ENCODE peak calls at places on chromosomes 6 and 20, in five cellular contexts. One of them, this sample, is unnamed.

GRCh38 chr6:37059344-37060194 is 54.1 kb downstream of the FGD2 start:
- DNase-seq in transverse colon: peak; percentile 75
- DNase-seq in GM13977: no peak
- DNase-seq in GM13976: no peak
- DNase-seq in foreskin fibroblast: peak; percentile 94
- DNase-seq in this sample: no peak

GRCh38 chr6:18613511-18613910 is 226.4 kb downstream of the RNF144B start:
- DNase-seq in transverse colon: no peak
- DNase-seq in GM13977: no peak
- DNase-seq in GM13976: no peak
- DNase-seq in foreskin fibroblast: no peak
- DNase-seq in this sample: no peak

GRCh38 chr20:32980131-32980941 is 23.9 kb downstream of the SUN5 start:
- DNase-seq in transverse colon: no peak
- DNase-seq in GM13977: no peak
- DNase-seq in GM13976: no peak
- DNase-seq in foreskin fibroblast: no peak
- DNase-seq in this sample: no peak

GRCh38 chr6:39861663-39862062 is 69.5 kb downstream of the DAAM2 start:
- DNase-seq in transverse colon: no peak
- DNase-seq in GM13977: no peak
- DNase-seq in GM13976: no peak
- DNase-seq in foreskin fibroblast: no peak
- DNase-seq in this sample: no peak

GRCh38 chr6:37988131-37988530 is 168.6 kb downstream of the ZFAND3 start:
- DNase-seq in transverse colon: no peak
- DNase-seq in GM13977: no peak
- DNase-seq in GM13976: no peak
- DNase-seq in foreskin fibroblast: no peak
- DNase-seq in this sample: no peak

GRCh38 chr6:135235716-135236115 is 54.6 kb downstream of the MYB start:
- DNase-seq in transverse colon: no peak
- DNase-seq in GM13977: no peak
- DNase-seq in GM13976: no peak
- DNase-seq in foreskin fibroblast: no peak
- DNase-seq in this sample: no peak

GRCh38 chr20:49479785-49480184 is 2.7 kb downstream of the KCNB1 start:
- DNase-seq in transverse colon: no peak
- DNase-seq in GM13977: no peak
- DNase-seq in GM13976: no peak
- DNase-seq in foreskin fibroblast: no peak
- DNase-seq in this sample: no peak

GRCh38 chr20:25310921-25311728 is 63.2 kb downstream of the PYGB start:
- DNase-seq in transverse colon: peak; percentile 5
- DNase-seq in GM13977: peak; percentile 22
- DNase-seq in GM13976: no peak
- DNase-seq in foreskin fibroblast: peak; percentile 91
- DNase-seq in this sample: no peak

GRCh38 chr6:127792616-127793015 is 108.2 kb downstream of the THEMIS start:
- DNase-seq in transverse colon: no peak
- DNase-seq in GM13977: no peak
- DNase-seq in GM13976: no peak
- DNase-seq in foreskin fibroblast: no peak
- DNase-seq in this sample: no peak

GRCh38 chr6:158485411-158485810 is 74.5 kb upstream of the TMEM181 start:
- DNase-seq in transverse colon: no peak
- DNase-seq in GM13977: no peak
- DNase-seq in GM13976: no peak
- DNase-seq in foreskin fibroblast: peak; percentile 60
- DNase-seq in this sample: no peak

GRCh38 chr20:7841967-7842301 is 98.3 kb downstream of the HAO1 start:
- DNase-seq in transverse colon: no peak
- DNase-seq in GM13977: no peak
- DNase-seq in GM13976: no peak
- DNase-seq in foreskin fibroblast: peak; percentile 96
- DNase-seq in this sample: no peak

GRCh38 chr6:53744321-53744720 is 50.5 kb upstream of the LRRC1 start:
- DNase-seq in transverse colon: no peak
- DNase-seq in GM13977: no peak
- DNase-seq in GM13976: no peak
- DNase-seq in foreskin fibroblast: no peak
- DNase-seq in this sample: no peak

GRCh38 chr6:151341481-151342195 is 49.7 kb downstream of the ZBTB2 start:
- DNase-seq in transverse colon: no peak
- DNase-seq in GM13977: no peak
- DNase-seq in GM13976: no peak
- DNase-seq in foreskin fibroblast: no peak
- DNase-seq in this sample: no peak

GRCh38 chr20:9572690-9573089 is 58.3 kb downstream of the LAMP5 start:
- DNase-seq in transverse colon: no peak
- DNase-seq in GM13977: no peak
- DNase-seq in GM13976: no peak
- DNase-seq in foreskin fibroblast: no peak
- DNase-seq in this sample: no peak

GRCh38 chr6:137497722-137498463 is 3.7 kb upstream of the OLIG3 start:
- DNase-seq in transverse colon: no peak
- DNase-seq in GM13977: peak; percentile 41
- DNase-seq in GM13976: peak; percentile 34
- DNase-seq in foreskin fibroblast: no peak
- DNase-seq in this sample: no peak

GRCh38 chr6:37691904-37692806 is 5.5 kb downstream of the MDGA1 start:
- DNase-seq in transverse colon: peak; percentile 77
- DNase-seq in GM13977: peak; percentile 87
- DNase-seq in GM13976: peak; percentile 88
- DNase-seq in foreskin fibroblast: peak; percentile 57
- DNase-seq in this sample: peak; percentile 85

GRCh38 chr6:159691133-159691962 is 1.7 kb downstream of the SOD2 start:
- DNase-seq in transverse colon: no peak
- DNase-seq in GM13977: peak; percentile 65
- DNase-seq in GM13976: peak; percentile 63
- DNase-seq in foreskin fibroblast: peak; percentile 67
- DNase-seq in this sample: peak; percentile 59

GRCh38 chr6:46674410-46674809 is 13.3 kb upstream of the TDRD6 start:
- DNase-seq in transverse colon: no peak
- DNase-seq in GM13977: no peak
- DNase-seq in GM13976: no peak
- DNase-seq in foreskin fibroblast: no peak
- DNase-seq in this sample: no peak

GRCh38 chr6:21348462-21349195 is 244.9 kb upstream of the SOX4 start:
- DNase-seq in transverse colon: no peak
- DNase-seq in GM13977: no peak
- DNase-seq in GM13976: no peak
- DNase-seq in foreskin fibroblast: peak; percentile 34
- DNase-seq in this sample: no peak

GRCh38 chr6:967666-968065 is 274.7 kb upstream of the EXOC2 start:
- DNase-seq in transverse colon: no peak
- DNase-seq in GM13977: no peak
- DNase-seq in GM13976: no peak
- DNase-seq in foreskin fibroblast: no peak
- DNase-seq in this sample: no peak

GRCh38 chr20:51237790-51238189 is 214.9 kb upstream of the KCNG1 start:
- DNase-seq in transverse colon: no peak
- DNase-seq in GM13977: no peak
- DNase-seq in GM13976: no peak
- DNase-seq in foreskin fibroblast: no peak
- DNase-seq in this sample: no peak

GRCh38 chr6:5435449-5435848 is 174.1 kb downstream of the FARS2 start:
- DNase-seq in transverse colon: no peak
- DNase-seq in GM13977: no peak
- DNase-seq in GM13976: no peak
- DNase-seq in foreskin fibroblast: peak; percentile 70
- DNase-seq in this sample: no peak

GRCh38 chr6:150142657-150143501 is at the start of gene PPP1R14C:
- DNase-seq in transverse colon: peak; percentile 68
- DNase-seq in GM13977: peak; percentile 42
- DNase-seq in GM13976: peak; percentile 54
- DNase-seq in foreskin fibroblast: no peak
- DNase-seq in this sample: no peak

GRCh38 chr6:96450082-96450759 is 71.4 kb upstream of the UFL1 start:
- DNase-seq in transverse colon: peak; percentile 24
- DNase-seq in GM13977: no peak
- DNase-seq in GM13976: no peak
- DNase-seq in foreskin fibroblast: no peak
- DNase-seq in this sample: no peak

GRCh38 chr6:114364295-114364694 is 21.5 kb upstream of the HS3ST5 start:
- DNase-seq in transverse colon: no peak
- DNase-seq in GM13977: no peak
- DNase-seq in GM13976: no peak
- DNase-seq in foreskin fibroblast: no peak
- DNase-seq in this sample: no peak

GRCh38 chr20:53445276-53445675 is 148.4 kb downstream of the ZNF217 start:
- DNase-seq in transverse colon: no peak
- DNase-seq in GM13977: no peak
- DNase-seq in GM13976: no peak
- DNase-seq in foreskin fibroblast: no peak
- DNase-seq in this sample: no peak

GRCh38 chr20:53448875-53449274 is 144.8 kb downstream of the ZNF217 start:
- DNase-seq in transverse colon: no peak
- DNase-seq in GM13977: no peak
- DNase-seq in GM13976: no peak
- DNase-seq in foreskin fibroblast: no peak
- DNase-seq in this sample: no peak

GRCh38 chr20:53444386-53444785 is 149.3 kb downstream of the ZNF217 start:
- DNase-seq in transverse colon: no peak
- DNase-seq in GM13977: no peak
- DNase-seq in GM13976: no peak
- DNase-seq in foreskin fibroblast: no peak
- DNase-seq in this sample: no peak

GRCh38 chr20:53447271-53447670 is 146.4 kb downstream of the ZNF217 start:
- DNase-seq in transverse colon: no peak
- DNase-seq in GM13977: no peak
- DNase-seq in GM13976: no peak
- DNase-seq in foreskin fibroblast: no peak
- DNase-seq in this sample: no peak

GRCh38 chr20:53448426-53448825 is 145.2 kb downstream of the ZNF217 start:
- DNase-seq in transverse colon: no peak
- DNase-seq in GM13977: no peak
- DNase-seq in GM13976: no peak
- DNase-seq in foreskin fibroblast: no peak
- DNase-seq in this sample: no peak
- TF ChIP-seq CTCF in transverse colon: no peak
- TF ChIP-seq CTCF in GM13977: no peak
- TF ChIP-seq CTCF in GM13976: no peak
- TF ChIP-seq CTCF in foreskin fibroblast: no peak
- TF ChIP-seq CTCF in this sample: no peak

GRCh38 chr20:45456632-45457031 is 12.9 kb upstream of the WFDC2 start:
- DNase-seq in transverse colon: peak; percentile 71
- DNase-seq in GM13977: no peak
- DNase-seq in GM13976: peak; percentile 36
- DNase-seq in foreskin fibroblast: no peak
- DNase-seq in this sample: peak; percentile 35
- TF ChIP-seq CTCF in transverse colon: peak; percentile 43
- TF ChIP-seq CTCF in GM13977: peak; percentile 52
- TF ChIP-seq CTCF in GM13976: no peak
- TF ChIP-seq CTCF in foreskin fibroblast: no peak
- TF ChIP-seq CTCF in this sample: peak; percentile 36

GRCh38 chr20:13873814-13874213 is 89.0 kb downstream of the NDUFAF5 start:
- DNase-seq in transverse colon: no peak
- DNase-seq in GM13977: no peak
- DNase-seq in GM13976: no peak
- DNase-seq in foreskin fibroblast: no peak
- DNase-seq in this sample: no peak

GRCh38 chr20:13865825-13866351 is 81.1 kb downstream of the NDUFAF5 start:
- DNase-seq in transverse colon: no peak
- DNase-seq in GM13977: no peak
- DNase-seq in GM13976: no peak
- DNase-seq in foreskin fibroblast: peak; percentile 69
- DNase-seq in this sample: no peak

GRCh38 chr20:13868331-13868730 is 83.5 kb downstream of the NDUFAF5 start:
- DNase-seq in transverse colon: no peak
- DNase-seq in GM13977: no peak
- DNase-seq in GM13976: no peak
- DNase-seq in foreskin fibroblast: peak; percentile 77
- DNase-seq in this sample: no peak

GRCh38 chr20:13874269-13875158 is 89.7 kb downstream of the NDUFAF5 start:
- DNase-seq in transverse colon: no peak
- DNase-seq in GM13977: no peak
- DNase-seq in GM13976: no peak
- DNase-seq in foreskin fibroblast: no peak
- DNase-seq in this sample: no peak

DNA sequence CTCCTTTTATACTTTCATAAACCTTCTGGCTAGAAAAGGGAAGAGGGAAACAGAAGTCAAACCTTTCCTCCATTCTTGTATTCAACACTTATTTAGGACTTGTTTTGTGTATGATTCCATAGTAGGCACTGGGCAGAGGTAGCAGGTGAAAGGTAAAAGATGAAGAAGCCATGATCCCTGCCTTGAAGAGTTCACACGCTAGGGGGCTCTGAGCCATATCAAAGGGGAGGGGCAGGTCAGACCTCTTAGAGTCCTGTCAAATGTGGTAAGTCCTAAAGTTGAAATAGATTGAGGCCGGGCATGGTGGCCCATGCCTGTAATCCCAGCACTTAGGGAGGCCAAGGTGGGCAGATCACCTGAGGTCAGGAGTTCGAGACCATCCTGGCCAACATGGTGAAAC is 85.5 kb downstream of the NDUFAF5 start:
- DNase-seq in transverse colon: no peak
- DNase-seq in GM13977: no peak
- DNase-seq in GM13976: no peak
- DNase-seq in foreskin fibroblast: no peak
- DNase-seq in this sample: no peak
- TF ChIP-seq CTCF in transverse colon: no peak
- TF ChIP-seq CTCF in GM13977: peak; percentile 32
- TF ChIP-seq CTCF in GM13976: no peak
- TF ChIP-seq CTCF in foreskin fibroblast: no peak
- TF ChIP-seq CTCF in this sample: no peak

DNA sequence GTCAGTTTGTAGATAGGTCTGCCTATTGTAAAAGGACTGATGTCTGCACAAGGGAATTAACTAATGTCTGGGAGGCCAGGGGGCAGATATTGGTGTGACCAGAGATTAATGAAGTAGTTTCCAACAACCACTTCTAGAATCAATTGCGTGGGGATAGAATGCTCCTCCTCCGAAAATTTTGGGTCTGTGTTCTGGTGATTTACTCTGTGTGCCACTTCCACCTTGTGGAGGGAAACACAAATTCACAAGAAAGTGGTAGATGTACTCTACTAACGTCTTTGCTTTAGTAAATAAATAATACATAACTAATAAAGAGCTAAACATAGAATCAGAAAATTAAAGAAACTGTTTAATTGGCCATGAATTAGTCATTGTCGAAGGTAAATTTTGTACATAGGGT is 25.5 kb downstream of the TMEM14A start:
- DNase-seq in transverse colon: no peak
- DNase-seq in GM13977: no peak
- DNase-seq in GM13976: no peak
- DNase-seq in foreskin fibroblast: no peak
- DNase-seq in this sample: no peak
- TF ChIP-seq CTCF in transverse colon: no peak
- TF ChIP-seq CTCF in GM13977: no peak
- TF ChIP-seq CTCF in GM13976: no peak
- TF ChIP-seq CTCF in foreskin fibroblast: no peak
- TF ChIP-seq CTCF in this sample: no peak